ENCODE peak calls at places on chromosomes 1 and 21, in five cellular contexts. One of them, this sample, is unnamed.

GRCh38 chr1:37237948-37238347 is 203.6 kb upstream of the GRIK3 start:
- DNase-seq in H4: no peak
- DNase-seq in prostate gland: no peak
- DNase-seq in stimulated activated naive CD8-positive, alpha-beta T cell treated with anti-CD3 and anti-CD28 coated beads, Interleukin-15, Interleukin-2, amounts not matched to agents 100 U/mL and 50 U/mL, for 24 hours: no peak
- DNase-seq in HS-5: no peak
- DNase-seq in this sample: no peak

GRCh38 chr1:48817505-48818114 is 40.9 kb upstream of the BEND5 start:
- DNase-seq in stimulated activated naive CD8-positive, alpha-beta T cell treated with anti-CD3 and anti-CD28 coated beads, Interleukin-15, Interleukin-2, amounts not matched to agents 100 U/mL and 50 U/mL, for 24 hours: peak
- DNase-seq in HS-5: no peak
- DNase-seq in H4: peak
- DNase-seq in prostate gland: peak
- DNase-seq in this sample: peak

GRCh38 chr1:235502601-235503332 is 1.5 kb downstream of the B3GALNT2 start:
- DNase-seq in H4: peak
- DNase-seq in stimulated activated naive CD8-positive, alpha-beta T cell treated with anti-CD3 and anti-CD28 coated beads, Interleukin-15, Interleukin-2, amounts not matched to agents 100 U/mL and 50 U/mL, for 24 hours: no peak
- DNase-seq in HS-5: no peak
- DNase-seq in prostate gland: no peak
- DNase-seq in this sample: no peak

GRCh38 chr1:39680751-39681150 is 8.8 kb upstream of the NT5C1A start:
- DNase-seq in H4: no peak
- DNase-seq in prostate gland: no peak
- DNase-seq in stimulated activated naive CD8-positive, alpha-beta T cell treated with anti-CD3 and anti-CD28 coated beads, Interleukin-15, Interleukin-2, amounts not matched to agents 100 U/mL and 50 U/mL, for 24 hours: no peak
- DNase-seq in HS-5: no peak
- DNase-seq in this sample: no peak

GRCh38 chr1:59678809-59679228 is 135.9 kb upstream of the HOOK1 start:
- DNase-seq in prostate gland: no peak
- DNase-seq in HS-5: peak
- DNase-seq in stimulated activated naive CD8-positive, alpha-beta T cell treated with anti-CD3 and anti-CD28 coated beads, Interleukin-15, Interleukin-2, amounts not matched to agents 100 U/mL and 50 U/mL, for 24 hours: no peak
- DNase-seq in H4: peak
- DNase-seq in this sample: peak

GRCh38 chr1:200641175-200641489 is 20.6 kb upstream of the KIF14 start:
- DNase-seq in HS-5: no peak
- DNase-seq in prostate gland: no peak
- DNase-seq in H4: no peak
- DNase-seq in stimulated activated naive CD8-positive, alpha-beta T cell treated with anti-CD3 and anti-CD28 coated beads, Interleukin-15, Interleukin-2, amounts not matched to agents 100 U/mL and 50 U/mL, for 24 hours: no peak
- DNase-seq in this sample: no peak

GRCh38 chr1:63713627-63714481 is 60.0 kb upstream of the ROR1 start:
- DNase-seq in H4: peak
- DNase-seq in prostate gland: no peak
- DNase-seq in HS-5: peak
- DNase-seq in stimulated activated naive CD8-positive, alpha-beta T cell treated with anti-CD3 and anti-CD28 coated beads, Interleukin-15, Interleukin-2, amounts not matched to agents 100 U/mL and 50 U/mL, for 24 hours: no peak
- DNase-seq in this sample: peak

GRCh38 chr1:232648316-232648715 is 18.4 kb upstream of the SIPA1L2 start:
- DNase-seq in H4: no peak
- DNase-seq in HS-5: no peak
- DNase-seq in stimulated activated naive CD8-positive, alpha-beta T cell treated with anti-CD3 and anti-CD28 coated beads, Interleukin-15, Interleukin-2, amounts not matched to agents 100 U/mL and 50 U/mL, for 24 hours: no peak
- DNase-seq in prostate gland: no peak
- DNase-seq in this sample: no peak

GRCh38 chr1:234973426-234974250 is 155.0 kb downstream of the TOMM20 start:
- DNase-seq in H4: no peak
- DNase-seq in HS-5: no peak
- DNase-seq in prostate gland: peak
- DNase-seq in stimulated activated naive CD8-positive, alpha-beta T cell treated with anti-CD3 and anti-CD28 coated beads, Interleukin-15, Interleukin-2, amounts not matched to agents 100 U/mL and 50 U/mL, for 24 hours: peak
- DNase-seq in this sample: no peak

GRCh38 chr21:33684923-33685560 is 42.7 kb downstream of the ITSN1 start:
- DNase-seq in H4: no peak
- DNase-seq in prostate gland: no peak
- DNase-seq in stimulated activated naive CD8-positive, alpha-beta T cell treated with anti-CD3 and anti-CD28 coated beads, Interleukin-15, Interleukin-2, amounts not matched to agents 100 U/mL and 50 U/mL, for 24 hours: no peak
- DNase-seq in HS-5: no peak
- DNase-seq in this sample: no peak

GRCh38 chr1:218347713-218348627 is 2.8 kb downstream of the TGFB2 start:
- DNase-seq in prostate gland: no peak
- DNase-seq in stimulated activated naive CD8-positive, alpha-beta T cell treated with anti-CD3 and anti-CD28 coated beads, Interleukin-15, Interleukin-2, amounts not matched to agents 100 U/mL and 50 U/mL, for 24 hours: no peak
- DNase-seq in HS-5: no peak
- DNase-seq in H4: peak
- DNase-seq in this sample: no peak

GRCh38 chr1:204257446-204257845 is 43.7 kb upstream of the GOLT1A start:
- DNase-seq in prostate gland: no peak
- DNase-seq in stimulated activated naive CD8-positive, alpha-beta T cell treated with anti-CD3 and anti-CD28 coated beads, Interleukin-15, Interleukin-2, amounts not matched to agents 100 U/mL and 50 U/mL, for 24 hours: no peak
- DNase-seq in H4: no peak
- DNase-seq in HS-5: no peak
- DNase-seq in this sample: no peak

GRCh38 chr21:28627691-28628090 is 365.0 kb downstream of the LTN1 start:
- DNase-seq in prostate gland: no peak
- DNase-seq in HS-5: no peak
- DNase-seq in stimulated activated naive CD8-positive, alpha-beta T cell treated with anti-CD3 and anti-CD28 coated beads, Interleukin-15, Interleukin-2, amounts not matched to agents 100 U/mL and 50 U/mL, for 24 hours: no peak
- DNase-seq in H4: peak
- DNase-seq in this sample: no peak

GRCh38 chr1:117013310-117013850 is 11.8 kb downstream of the CD101 start:
- DNase-seq in prostate gland: peak
- DNase-seq in H4: no peak
- DNase-seq in stimulated activated naive CD8-positive, alpha-beta T cell treated with anti-CD3 and anti-CD28 coated beads, Interleukin-15, Interleukin-2, amounts not matched to agents 100 U/mL and 50 U/mL, for 24 hours: no peak
- DNase-seq in HS-5: no peak
- DNase-seq in this sample: no peak

GRCh38 chr1:97334454-97334853 is 586.4 kb downstream of the DPYD start:
- DNase-seq in H4: no peak
- DNase-seq in stimulated activated naive CD8-positive, alpha-beta T cell treated with anti-CD3 and anti-CD28 coated beads, Interleukin-15, Interleukin-2, amounts not matched to agents 100 U/mL and 50 U/mL, for 24 hours: no peak
- DNase-seq in HS-5: peak
- DNase-seq in prostate gland: no peak
- DNase-seq in this sample: peak

GRCh38 chr1:192732787-192733186 is 76.1 kb upstream of the RGS2 start:
- DNase-seq in H4: peak
- DNase-seq in stimulated activated naive CD8-positive, alpha-beta T cell treated with anti-CD3 and anti-CD28 coated beads, Interleukin-15, Interleukin-2, amounts not matched to agents 100 U/mL and 50 U/mL, for 24 hours: no peak
- DNase-seq in prostate gland: no peak
- DNase-seq in HS-5: no peak
- DNase-seq in this sample: no peak

GRCh38 chr1:177948336-177948972 is 21.4 kb downstream of the SEC16B start:
- DNase-seq in H4: peak
- DNase-seq in HS-5: peak
- DNase-seq in stimulated activated naive CD8-positive, alpha-beta T cell treated with anti-CD3 and anti-CD28 coated beads, Interleukin-15, Interleukin-2, amounts not matched to agents 100 U/mL and 50 U/mL, for 24 hours: peak
- DNase-seq in prostate gland: peak
- DNase-seq in this sample: peak

GRCh38 chr21:38958940-38959685 is 153.4 kb downstream of the ETS2 start:
- DNase-seq in HS-5: peak
- DNase-seq in stimulated activated naive CD8-positive, alpha-beta T cell treated with anti-CD3 and anti-CD28 coated beads, Interleukin-15, Interleukin-2, amounts not matched to agents 100 U/mL and 50 U/mL, for 24 hours: no peak
- DNase-seq in prostate gland: no peak
- DNase-seq in H4: peak
- DNase-seq in this sample: peak

GRCh38 chr1:245585252-245585959 is 430.6 kb downstream of the KIF26B start:
- DNase-seq in H4: peak
- DNase-seq in HS-5: no peak
- DNase-seq in prostate gland: no peak
- DNase-seq in stimulated activated naive CD8-positive, alpha-beta T cell treated with anti-CD3 and anti-CD28 coated beads, Interleukin-15, Interleukin-2, amounts not matched to agents 100 U/mL and 50 U/mL, for 24 hours: no peak
- DNase-seq in this sample: peak

GRCh38 chr21:45147473-45148315 is 73.3 kb downstream of the ADARB1 start:
- DNase-seq in H4: no peak
- DNase-seq in stimulated activated naive CD8-positive, alpha-beta T cell treated with anti-CD3 and anti-CD28 coated beads, Interleukin-15, Interleukin-2, amounts not matched to agents 100 U/mL and 50 U/mL, for 24 hours: no peak
- DNase-seq in prostate gland: no peak
- DNase-seq in HS-5: no peak
- DNase-seq in this sample: no peak

GRCh38 chr1:203085528-203086406 is at the start of gene MYOG:
- DNase-seq in H4: no peak
- DNase-seq in prostate gland: no peak
- DNase-seq in HS-5: no peak
- DNase-seq in stimulated activated naive CD8-positive, alpha-beta T cell treated with anti-CD3 and anti-CD28 coated beads, Interleukin-15, Interleukin-2, amounts not matched to agents 100 U/mL and 50 U/mL, for 24 hours: no peak
- DNase-seq in this sample: no peak

GRCh38 chr1:33312413-33312749 is 8.5 kb downstream of the A3GALT2 start:
- DNase-seq in HS-5: no peak
- DNase-seq in H4: no peak
- DNase-seq in stimulated activated naive CD8-positive, alpha-beta T cell treated with anti-CD3 and anti-CD28 coated beads, Interleukin-15, Interleukin-2, amounts not matched to agents 100 U/mL and 50 U/mL, for 24 hours: no peak
- DNase-seq in prostate gland: no peak
- DNase-seq in this sample: no peak

GRCh38 chr1:7616076-7616833 is 154.8 kb upstream of the VAMP3 start:
- DNase-seq in HS-5: no peak
- DNase-seq in stimulated activated naive CD8-positive, alpha-beta T cell treated with anti-CD3 and anti-CD28 coated beads, Interleukin-15, Interleukin-2, amounts not matched to agents 100 U/mL and 50 U/mL, for 24 hours: peak
- DNase-seq in prostate gland: peak
- DNase-seq in H4: no peak
- DNase-seq in this sample: peak